ENCODE peak calls at places on chromosomes 7 and 10, in six cellular contexts. One of them, this sample, is unnamed.
A peak's percentile ranks its signal among the peaks of the same experiment; 100 is the strongest.

GRCh38 chr10:72692897-72693598 is 1.1 kb downstream of the MCU start:
- DNase-seq in activated CD4-positive, alpha-beta T cell treated with anti-CD3 and anti-CD28 coated beads, Interleukin-2, amount 50 U/mL, for 1 hour: peak; percentile 4
- DNase-seq in stimulated activated CD4-positive, alpha-beta T cell treated with anti-CD3 and anti-CD28 coated beads, Interleukin-1b, Interleukin-23, amount 100 ng/mL, for 24 hours: no peak
- DNase-seq in epithelial cell of esophagus: peak; percentile 13
- DNase-seq in activated T-cell treated with anti-CD3 and anti-CD28 coated beads, Interleukin-2, amount 50 U/mL, for 72 hours: no peak
- DNase-seq in CMK: no peak
- DNase-seq in this sample: no peak

GRCh38 chr10:101774589-101775272 is 1.2 kb downstream of the FGF8 start:
- DNase-seq in activated T-cell treated with anti-CD3 and anti-CD28 coated beads, Interleukin-2, amount 50 U/mL, for 72 hours: no peak
- DNase-seq in CMK: no peak
- DNase-seq in stimulated activated CD4-positive, alpha-beta T cell treated with anti-CD3 and anti-CD28 coated beads, Interleukin-1b, Interleukin-23, amount 100 ng/mL, for 24 hours: no peak
- DNase-seq in activated CD4-positive, alpha-beta T cell treated with anti-CD3 and anti-CD28 coated beads, Interleukin-2, amount 50 U/mL, for 1 hour: no peak
- DNase-seq in epithelial cell of esophagus: no peak
- DNase-seq in this sample: no peak

GRCh38 chr10:131065673-131066331 is 245.7 kb downstream of the TCERG1L start:
- DNase-seq in stimulated activated CD4-positive, alpha-beta T cell treated with anti-CD3 and anti-CD28 coated beads, Interleukin-1b, Interleukin-23, amount 100 ng/mL, for 24 hours: no peak
- DNase-seq in activated T-cell treated with anti-CD3 and anti-CD28 coated beads, Interleukin-2, amount 50 U/mL, for 72 hours: no peak
- DNase-seq in epithelial cell of esophagus: no peak
- DNase-seq in CMK: no peak
- DNase-seq in activated CD4-positive, alpha-beta T cell treated with anti-CD3 and anti-CD28 coated beads, Interleukin-2, amount 50 U/mL, for 1 hour: no peak
- DNase-seq in this sample: no peak

GRCh38 chr7:55552320-55553086 is 19.8 kb downstream of the VOPP1 start:
- DNase-seq in activated T-cell treated with anti-CD3 and anti-CD28 coated beads, Interleukin-2, amount 50 U/mL, for 72 hours: no peak
- DNase-seq in activated CD4-positive, alpha-beta T cell treated with anti-CD3 and anti-CD28 coated beads, Interleukin-2, amount 50 U/mL, for 1 hour: no peak
- DNase-seq in CMK: no peak
- DNase-seq in epithelial cell of esophagus: peak; percentile 92
- DNase-seq in stimulated activated CD4-positive, alpha-beta T cell treated with anti-CD3 and anti-CD28 coated beads, Interleukin-1b, Interleukin-23, amount 100 ng/mL, for 24 hours: no peak
- DNase-seq in this sample: no peak

GRCh38 chr7:43302211-43302711 is 189.8 kb downstream of the HECW1 start:
- DNase-seq in activated CD4-positive, alpha-beta T cell treated with anti-CD3 and anti-CD28 coated beads, Interleukin-2, amount 50 U/mL, for 1 hour: no peak
- DNase-seq in activated T-cell treated with anti-CD3 and anti-CD28 coated beads, Interleukin-2, amount 50 U/mL, for 72 hours: peak; percentile 60
- DNase-seq in epithelial cell of esophagus: peak; percentile 67
- DNase-seq in CMK: no peak
- DNase-seq in stimulated activated CD4-positive, alpha-beta T cell treated with anti-CD3 and anti-CD28 coated beads, Interleukin-1b, Interleukin-23, amount 100 ng/mL, for 24 hours: no peak
- DNase-seq in this sample: no peak

GRCh38 chr10:73887038-73888015 is 13.0 kb upstream of the CAMK2G start:
- DNase-seq in CMK: no peak
- DNase-seq in stimulated activated CD4-positive, alpha-beta T cell treated with anti-CD3 and anti-CD28 coated beads, Interleukin-1b, Interleukin-23, amount 100 ng/mL, for 24 hours: no peak
- DNase-seq in activated CD4-positive, alpha-beta T cell treated with anti-CD3 and anti-CD28 coated beads, Interleukin-2, amount 50 U/mL, for 1 hour: no peak
- DNase-seq in epithelial cell of esophagus: peak; percentile 98
- DNase-seq in activated T-cell treated with anti-CD3 and anti-CD28 coated beads, Interleukin-2, amount 50 U/mL, for 72 hours: no peak
- DNase-seq in this sample: peak; percentile 37

GRCh38 chr10:102451105-102451969 is at the start of gene C10orf95:
- DNase-seq in activated CD4-positive, alpha-beta T cell treated with anti-CD3 and anti-CD28 coated beads, Interleukin-2, amount 50 U/mL, for 1 hour: no peak
- DNase-seq in CMK: no peak
- DNase-seq in epithelial cell of esophagus: peak; percentile 73
- DNase-seq in stimulated activated CD4-positive, alpha-beta T cell treated with anti-CD3 and anti-CD28 coated beads, Interleukin-1b, Interleukin-23, amount 100 ng/mL, for 24 hours: no peak
- DNase-seq in activated T-cell treated with anti-CD3 and anti-CD28 coated beads, Interleukin-2, amount 50 U/mL, for 72 hours: no peak
- DNase-seq in this sample: no peak

GRCh38 chr10:14146005-14146404 is 184.7 kb downstream of the FRMD4A start:
- DNase-seq in CMK: no peak
- DNase-seq in activated T-cell treated with anti-CD3 and anti-CD28 coated beads, Interleukin-2, amount 50 U/mL, for 72 hours: no peak
- DNase-seq in epithelial cell of esophagus: peak; percentile 36
- DNase-seq in stimulated activated CD4-positive, alpha-beta T cell treated with anti-CD3 and anti-CD28 coated beads, Interleukin-1b, Interleukin-23, amount 100 ng/mL, for 24 hours: no peak
- DNase-seq in activated CD4-positive, alpha-beta T cell treated with anti-CD3 and anti-CD28 coated beads, Interleukin-2, amount 50 U/mL, for 1 hour: no peak
- DNase-seq in this sample: no peak

GRCh38 chr7:137695942-137696341 is 150.8 kb downstream of the DGKI start:
- DNase-seq in activated CD4-positive, alpha-beta T cell treated with anti-CD3 and anti-CD28 coated beads, Interleukin-2, amount 50 U/mL, for 1 hour: no peak
- DNase-seq in CMK: no peak
- DNase-seq in stimulated activated CD4-positive, alpha-beta T cell treated with anti-CD3 and anti-CD28 coated beads, Interleukin-1b, Interleukin-23, amount 100 ng/mL, for 24 hours: no peak
- DNase-seq in activated T-cell treated with anti-CD3 and anti-CD28 coated beads, Interleukin-2, amount 50 U/mL, for 72 hours: no peak
- DNase-seq in epithelial cell of esophagus: no peak
- DNase-seq in this sample: no peak

GRCh38 chr10:114825513-114826253 is 4.1 kb downstream of the FHIP2A start:
- DNase-seq in CMK: no peak
- DNase-seq in activated T-cell treated with anti-CD3 and anti-CD28 coated beads, Interleukin-2, amount 50 U/mL, for 72 hours: peak; percentile 28
- DNase-seq in stimulated activated CD4-positive, alpha-beta T cell treated with anti-CD3 and anti-CD28 coated beads, Interleukin-1b, Interleukin-23, amount 100 ng/mL, for 24 hours: no peak
- DNase-seq in activated CD4-positive, alpha-beta T cell treated with anti-CD3 and anti-CD28 coated beads, Interleukin-2, amount 50 U/mL, for 1 hour: no peak
- DNase-seq in epithelial cell of esophagus: peak; percentile 51
- DNase-seq in this sample: no peak

GRCh38 chr10:79055100-79055782 is 13.5 kb upstream of the ZMIZ1 start:
- DNase-seq in activated T-cell treated with anti-CD3 and anti-CD28 coated beads, Interleukin-2, amount 50 U/mL, for 72 hours: no peak
- DNase-seq in CMK: no peak
- DNase-seq in activated CD4-positive, alpha-beta T cell treated with anti-CD3 and anti-CD28 coated beads, Interleukin-2, amount 50 U/mL, for 1 hour: no peak
- DNase-seq in stimulated activated CD4-positive, alpha-beta T cell treated with anti-CD3 and anti-CD28 coated beads, Interleukin-1b, Interleukin-23, amount 100 ng/mL, for 24 hours: no peak
- DNase-seq in epithelial cell of esophagus: no peak
- DNase-seq in this sample: no peak

GRCh38 chr7:103131225-103131624 is 17.7 kb downstream of the NAPEPLD start:
- DNase-seq in CMK: no peak
- DNase-seq in activated CD4-positive, alpha-beta T cell treated with anti-CD3 and anti-CD28 coated beads, Interleukin-2, amount 50 U/mL, for 1 hour: no peak
- DNase-seq in epithelial cell of esophagus: peak; percentile 62
- DNase-seq in stimulated activated CD4-positive, alpha-beta T cell treated with anti-CD3 and anti-CD28 coated beads, Interleukin-1b, Interleukin-23, amount 100 ng/mL, for 24 hours: no peak
- DNase-seq in activated T-cell treated with anti-CD3 and anti-CD28 coated beads, Interleukin-2, amount 50 U/mL, for 72 hours: no peak
- DNase-seq in this sample: no peak

GRCh38 chr10:75111906-75112703 is 649 bp downstream of the SAMD8 start:
- DNase-seq in activated T-cell treated with anti-CD3 and anti-CD28 coated beads, Interleukin-2, amount 50 U/mL, for 72 hours: peak; percentile 47
- DNase-seq in stimulated activated CD4-positive, alpha-beta T cell treated with anti-CD3 and anti-CD28 coated beads, Interleukin-1b, Interleukin-23, amount 100 ng/mL, for 24 hours: no peak
- DNase-seq in epithelial cell of esophagus: peak; percentile 44
- DNase-seq in CMK: peak; percentile 21
- DNase-seq in activated CD4-positive, alpha-beta T cell treated with anti-CD3 and anti-CD28 coated beads, Interleukin-2, amount 50 U/mL, for 1 hour: peak; percentile 27
- DNase-seq in this sample: peak; percentile 29

GRCh38 chr10:115772606-115773005 is 500.4 kb downstream of the GFRA1 start:
- DNase-seq in activated CD4-positive, alpha-beta T cell treated with anti-CD3 and anti-CD28 coated beads, Interleukin-2, amount 50 U/mL, for 1 hour: no peak
- DNase-seq in epithelial cell of esophagus: peak; percentile 49
- DNase-seq in activated T-cell treated with anti-CD3 and anti-CD28 coated beads, Interleukin-2, amount 50 U/mL, for 72 hours: no peak
- DNase-seq in stimulated activated CD4-positive, alpha-beta T cell treated with anti-CD3 and anti-CD28 coated beads, Interleukin-1b, Interleukin-23, amount 100 ng/mL, for 24 hours: no peak
- DNase-seq in CMK: no peak
- DNase-seq in this sample: no peak

GRCh38 chr10:92290076-92290836 is 622 bp downstream of the CPEB3 start:
- DNase-seq in activated T-cell treated with anti-CD3 and anti-CD28 coated beads, Interleukin-2, amount 50 U/mL, for 72 hours: no peak
- DNase-seq in epithelial cell of esophagus: peak; percentile 62
- DNase-seq in CMK: no peak
- DNase-seq in stimulated activated CD4-positive, alpha-beta T cell treated with anti-CD3 and anti-CD28 coated beads, Interleukin-1b, Interleukin-23, amount 100 ng/mL, for 24 hours: peak; percentile 3
- DNase-seq in activated CD4-positive, alpha-beta T cell treated with anti-CD3 and anti-CD28 coated beads, Interleukin-2, amount 50 U/mL, for 1 hour: peak; percentile 6
- DNase-seq in this sample: no peak